ENCODE peak calls at places on chromosomes 5 and 9, in four cellular contexts. One of them, this sample, is unnamed.

GRCh38 chr9:20990867-20991266 is 40.6 kb downstream of the HACD4 start:
- DNase-seq in HepG2: no peak
- DNase-seq in H1: no peak
- DNase-seq in K562: no peak
- DNase-seq in this sample: no peak

GRCh38 chr9:112760821-112761220 is 10.3 kb downstream of the SNX30 start:
- DNase-seq in K562: no peak
- DNase-seq in H1: no peak
- DNase-seq in HepG2: no peak
- DNase-seq in this sample: no peak

GRCh38 chr9:38067892-38068615 is 973 bp downstream of the SHB start:
- DNase-seq in H1: peak
- DNase-seq in HepG2: no peak
- DNase-seq in K562: no peak
- DNase-seq in this sample: no peak

GRCh38 chr5:446864-447263 is 3.9 kb downstream of the EXOC3 start:
- DNase-seq in K562: peak
- DNase-seq in H1: no peak
- DNase-seq in HepG2: peak
- DNase-seq in this sample: peak

GRCh38 chr9:105069285-105070065 is 141.5 kb upstream of the ABCA1 start:
- DNase-seq in HepG2: peak
- DNase-seq in H1: no peak
- DNase-seq in K562: no peak
- DNase-seq in this sample: no peak

GRCh38 chr5:77376624-77377023 is 115.5 kb downstream of the WDR41 start:
- DNase-seq in K562: no peak
- DNase-seq in HepG2: no peak
- DNase-seq in H1: no peak
- DNase-seq in this sample: no peak

GRCh38 chr9:90616806-90617205 is 25.8 kb downstream of the DIRAS2 start:
- DNase-seq in HepG2: no peak
- DNase-seq in H1: no peak
- DNase-seq in K562: no peak
- DNase-seq in this sample: no peak

GRCh38 chr5:42840279-42840678 is 28.6 kb upstream of the SELENOP start:
- DNase-seq in HepG2: peak
- DNase-seq in H1: no peak
- DNase-seq in K562: no peak
- DNase-seq in this sample: no peak

GRCh38 chr9:123544007-123544827 is 188.2 kb downstream of the CRB2 start:
- DNase-seq in K562: peak
- DNase-seq in HepG2: peak
- DNase-seq in H1: no peak
- DNase-seq in this sample: peak

GRCh38 chr9:125758986-125759811 is 12.0 kb downstream of the PBX3 start:
- DNase-seq in H1: no peak
- DNase-seq in HepG2: peak
- DNase-seq in K562: no peak
- DNase-seq in this sample: peak

GRCh38 chr9:109488791-109489492 is 9.2 kb downstream of the PTPN3 start:
- DNase-seq in HepG2: no peak
- DNase-seq in K562: no peak
- DNase-seq in H1: no peak
- DNase-seq in this sample: no peak

GRCh38 chr5:61289241-61289640 is 42.8 kb upstream of the ZSWIM6 start:
- DNase-seq in HepG2: no peak
- DNase-seq in K562: no peak
- DNase-seq in H1: no peak
- DNase-seq in this sample: no peak

GRCh38 chr5:35274839-35275509 is 44.7 kb upstream of the PRLR start:
- DNase-seq in H1: no peak
- DNase-seq in K562: no peak
- DNase-seq in HepG2: no peak
- DNase-seq in this sample: no peak

GRCh38 chr5:112086740-112087139 is 329.7 kb upstream of the NREP start:
- DNase-seq in HepG2: no peak
- DNase-seq in H1: no peak
- DNase-seq in K562: no peak
- DNase-seq in this sample: no peak

GRCh38 chr5:112682621-112683061 is 55.0 kb upstream of the APC start:
- DNase-seq in HepG2: no peak
- DNase-seq in H1: no peak
- DNase-seq in K562: no peak
- DNase-seq in this sample: no peak

GRCh38 chr5:158464383-158464782 is 605.4 kb upstream of the CLINT1 start:
- DNase-seq in H1: no peak
- DNase-seq in HepG2: no peak
- DNase-seq in K562: no peak
- DNase-seq in this sample: no peak

GRCh38 chr5:106827061-106827460 is 843.7 kb downstream of the EFNA5 start:
- DNase-seq in H1: no peak
- DNase-seq in HepG2: no peak
- DNase-seq in K562: no peak
- DNase-seq in this sample: no peak

GRCh38 chr9:92507005-92507404 is 24.7 kb upstream of the ASPN start:
- DNase-seq in K562: no peak
- DNase-seq in HepG2: no peak
- DNase-seq in H1: no peak
- DNase-seq in this sample: no peak

GRCh38 chr5:20608567-20608966 is 620.6 kb upstream of the CDH18 start:
- DNase-seq in H1: no peak
- DNase-seq in HepG2: no peak
- DNase-seq in K562: no peak
- DNase-seq in this sample: no peak

GRCh38 chr5:13591621-13592020 is 352.9 kb downstream of the DNAH5 start:
- DNase-seq in K562: no peak
- DNase-seq in HepG2: no peak
- DNase-seq in H1: no peak
- DNase-seq in this sample: peak

GRCh38 chr5:158880514-158881001 is 219.2 kb downstream of the EBF1 start:
- DNase-seq in K562: no peak
- DNase-seq in HepG2: no peak
- DNase-seq in H1: no peak
- DNase-seq in this sample: no peak

GRCh38 chr9:127937046-127937382 is 640 bp downstream of the DPM2 start:
- DNase-seq in K562: no peak
- DNase-seq in HepG2: no peak
- DNase-seq in H1: no peak
- DNase-seq in this sample: no peak

GRCh38 chr5:11981986-11982385 is 77.7 kb upstream of the CTNND2 start:
- DNase-seq in HepG2: no peak
- DNase-seq in H1: no peak
- DNase-seq in K562: no peak
- DNase-seq in this sample: no peak

DNA sequence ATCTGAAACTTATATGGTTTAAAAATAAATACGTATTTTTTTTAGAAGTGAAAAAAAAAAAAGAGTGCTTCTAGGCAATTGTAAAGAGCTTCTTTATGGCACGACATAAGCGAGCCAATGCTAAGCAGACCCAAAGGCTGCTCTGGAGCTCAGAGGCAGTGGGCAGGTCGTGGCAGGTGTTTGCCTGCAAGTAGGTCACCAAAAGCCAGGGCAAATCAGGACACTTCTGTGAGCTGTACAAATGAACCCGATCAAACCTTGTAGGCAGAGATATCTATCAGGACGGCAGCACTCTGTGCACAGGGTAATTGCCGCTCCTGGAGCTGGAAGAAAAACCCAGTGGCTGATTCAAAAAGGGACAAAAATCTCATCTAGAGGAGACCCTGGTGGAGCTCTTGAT is 75.9 kb downstream of the IRX2 start:
- DNase-seq in H1: no peak
- DNase-seq in K562: no peak
- DNase-seq in HepG2: no peak
- DNase-seq in this sample: no peak
- TF ChIP-seq JUN in H1: no peak
- TF ChIP-seq JUN in K562: no peak
- TF ChIP-seq JUN in HepG2: no peak
- TF ChIP-seq JUN in this sample: no peak

GRCh38 chr9:120579139-120579749 is 723 bp downstream of the CDK5RAP2 start:
- DNase-seq in K562: peak
- DNase-seq in HepG2: no peak
- DNase-seq in H1: no peak
- DNase-seq in this sample: peak

GRCh38 chr9:120579750-120580590 is at the start of gene CDK5RAP2:
- DNase-seq in HepG2: peak
- DNase-seq in K562: peak
- DNase-seq in H1: peak
- DNase-seq in this sample: peak

GRCh38 chr9:120578614-120579013 is 1.4 kb downstream of the CDK5RAP2 start:
- DNase-seq in K562: no peak
- DNase-seq in HepG2: no peak
- DNase-seq in H1: no peak
- DNase-seq in this sample: no peak

GRCh38 chr9:120583958-120584369 is 4.0 kb upstream of the CDK5RAP2 start:
- DNase-seq in H1: no peak
- DNase-seq in K562: peak
- DNase-seq in HepG2: peak
- DNase-seq in this sample: peak

GRCh38 chr9:120580591-120580896 is 577 bp upstream of the CDK5RAP2 start:
- DNase-seq in K562: peak
- DNase-seq in H1: peak
- DNase-seq in HepG2: no peak
- DNase-seq in this sample: no peak
- H3K9ac ChIP-seq in K562: peak
- H3K9ac ChIP-seq in H1: no peak
- H3K9ac ChIP-seq in HepG2: peak
- H3K9ac ChIP-seq in this sample: peak

GRCh38 chr5:37837101-37838032 is 2.5 kb downstream of the GDNF start:
- DNase-seq in HepG2: no peak
- DNase-seq in H1: peak
- DNase-seq in K562: peak
- DNase-seq in this sample: peak

GRCh38 chr5:37839441-37840035 is 303 bp downstream of the GDNF start:
- DNase-seq in H1: peak
- DNase-seq in K562: no peak
- DNase-seq in HepG2: peak
- DNase-seq in this sample: peak

GRCh38 chr5:37838933-37839341 is 904 bp downstream of the GDNF start:
- DNase-seq in H1: peak
- DNase-seq in HepG2: no peak
- DNase-seq in K562: no peak
- DNase-seq in this sample: no peak

GRCh38 chr5:37836173-37837100 is 3.4 kb downstream of the GDNF start:
- DNase-seq in K562: no peak
- DNase-seq in H1: peak
- DNase-seq in HepG2: no peak
- DNase-seq in this sample: peak

DNA sequence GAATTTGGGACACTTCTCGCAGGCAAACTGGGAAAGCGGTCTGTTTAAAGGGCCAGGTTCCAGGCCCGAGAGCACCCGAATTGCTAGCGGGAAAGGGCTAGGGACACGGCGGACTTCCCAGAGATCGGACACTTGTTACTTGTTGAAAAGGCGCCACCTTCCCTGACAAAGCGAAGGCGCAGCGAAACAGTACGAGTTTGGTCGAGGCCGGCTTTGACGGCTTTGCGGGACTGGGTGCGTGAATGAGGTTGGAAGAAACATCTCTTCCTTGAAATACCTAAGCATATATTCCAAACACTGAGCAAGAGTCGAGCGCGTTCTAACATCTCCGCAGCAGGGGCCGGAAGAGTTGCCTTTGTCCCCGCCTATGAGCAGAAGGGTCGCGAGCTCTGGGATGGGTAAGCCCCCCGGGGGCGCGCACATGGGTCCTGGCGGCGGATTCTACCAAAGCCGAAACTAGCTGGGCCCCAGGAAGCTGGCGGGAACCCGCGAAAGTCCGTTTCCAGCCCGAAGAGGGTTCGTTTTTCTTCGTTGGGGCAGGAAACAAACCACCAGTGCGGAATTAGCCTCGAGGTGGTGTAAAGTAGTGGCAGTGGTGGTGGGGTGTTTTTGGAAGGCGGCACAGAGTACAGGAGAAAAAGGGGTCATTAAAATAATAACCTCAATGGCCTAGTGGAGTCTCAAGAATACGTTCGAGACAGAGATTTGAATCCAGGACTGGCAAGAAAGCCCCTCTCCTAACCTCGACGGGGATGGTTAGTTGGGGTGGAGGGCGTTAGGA is 1.5 kb downstream of the GDNF start:
- DNase-seq in HepG2: no peak
- DNase-seq in K562: no peak
- DNase-seq in H1: peak
- DNase-seq in this sample: peak
- TF ChIP-seq EZH2 in HepG2: no peak
- TF ChIP-seq EZH2 in K562: no peak
- TF ChIP-seq EZH2 in H1: no peak
- TF ChIP-seq EZH2 in this sample: peak

DNA sequence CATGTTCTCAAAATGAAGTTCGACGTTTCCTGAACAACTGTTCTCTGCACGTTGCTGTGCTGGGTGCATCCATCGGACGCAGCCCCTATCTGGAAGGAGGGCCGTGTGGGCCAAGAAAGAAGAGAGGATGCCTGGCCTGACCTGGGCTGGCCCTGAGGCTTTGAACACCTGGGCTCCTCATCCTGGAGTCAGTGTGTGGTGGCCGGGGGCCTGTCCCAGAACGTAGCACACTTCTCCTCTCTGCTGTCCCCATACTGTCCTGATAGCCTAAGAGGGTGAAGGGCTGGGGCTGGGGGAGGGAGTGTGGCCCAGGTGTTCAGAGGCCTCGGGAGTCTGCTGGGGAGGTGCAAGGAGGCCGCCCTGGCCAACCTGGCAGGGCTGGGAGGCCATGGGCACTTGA is 21.5 kb downstream of the COL5A1 start:
- DNase-seq in H1: no peak
- DNase-seq in HepG2: no peak
- DNase-seq in K562: no peak
- DNase-seq in this sample: no peak
- TF ChIP-seq JUN in H1: no peak
- TF ChIP-seq JUN in HepG2: no peak
- TF ChIP-seq JUN in K562: no peak
- TF ChIP-seq JUN in this sample: no peak

GRCh38 chr5:73234156-73234555 is 61.2 kb downstream of the TMEM174 start:
- DNase-seq in H1: no peak
- DNase-seq in K562: no peak
- DNase-seq in HepG2: no peak
- DNase-seq in this sample: no peak
- H3K9ac ChIP-seq in H1: no peak
- H3K9ac ChIP-seq in K562: no peak
- H3K9ac ChIP-seq in HepG2: no peak
- H3K9ac ChIP-seq in this sample: no peak

DNA sequence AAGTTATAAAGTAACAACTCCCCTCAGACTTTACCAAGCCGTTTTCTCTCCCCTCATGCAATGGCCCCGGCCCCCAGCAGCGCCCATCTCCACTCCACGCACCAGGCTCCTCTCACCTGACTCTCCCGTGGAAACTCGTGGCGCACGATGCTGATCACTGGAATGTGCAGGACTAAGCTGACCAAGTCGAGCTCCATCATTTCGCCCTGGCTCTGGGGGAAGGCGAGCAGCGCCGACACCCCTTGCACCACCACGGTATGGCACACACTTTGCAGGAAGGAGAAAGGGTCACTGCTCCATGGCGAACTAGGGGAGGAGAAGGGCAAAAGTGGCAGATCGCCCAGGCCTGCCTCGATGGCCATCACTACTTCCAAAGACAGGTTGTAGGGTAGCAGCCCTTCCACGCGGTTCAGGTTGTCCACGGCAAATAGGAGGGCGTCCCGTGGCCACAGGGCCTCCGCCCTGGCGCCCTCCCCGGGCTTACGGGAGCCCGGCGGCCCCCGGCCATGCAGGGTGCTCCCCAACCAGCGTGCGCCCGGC is 1.2 kb downstream of the GRIN3A start:
- DNase-seq in H1: peak
- DNase-seq in K562: no peak
- DNase-seq in HepG2: no peak
- DNase-seq in this sample: no peak
- TF ChIP-seq EZH2 in H1: no peak
- TF ChIP-seq EZH2 in K562: no peak
- TF ChIP-seq EZH2 in HepG2: no peak
- TF ChIP-seq EZH2 in this sample: no peak

This sample was measured in endothelial cell of umbilical vein.